ENCODE peak calls at places on chromosomes 4 and X, in nine cellular contexts. F, W, G, D, I, K, B, M and E are unnamed samples. For H3K36me3, the result is how much of the 10 kb centered on the place peaks cover.

GRCh38 chr4:8028884-8029568 is 89.4 kb upstream of the AFAP1 start:
- DNase-seq in F (no peak), W (no peak), G (no peak), D (no peak), I (no peak), K (no peak), B (no peak), M (no peak), E (no peak)

GRCh38 chr4:127421418-127421817 is 211.3 kb upstream of the INTU start:
- DNase-seq in F (no peak), W (no peak), G (no peak), D (no peak), I (no peak), K (no peak), B (no peak), M (no peak), E (no peak)

GRCh38 chr4:141705747-141706377 is 69.5 kb downstream of the IL15 start:
- DNase-seq in F (no peak), W (no peak), G (no peak), D (no peak), I (no peak), K (no peak), B (no peak), M (no peak), E (no peak)

GRCh38 chr4:57055873-57056272 is 54.3 kb downstream of the IGFBP7 start:
- DNase-seq in F (no peak), W (no peak), G (peak), D (no peak), I (no peak), K (no peak), B (no peak), M (no peak), E (no peak)

GRCh38 chrX:40733691-40734090 is 1.7 kb downstream of the MED14 start:
- DNase-seq in F (no peak), W (no peak), G (no peak), D (no peak), I (peak), K (no peak), B (no peak), M (no peak), E (no peak)

GRCh38 chr4:165394275-165394674 is 15.5 kb downstream of the CPE start:
- DNase-seq in F (no peak), W (no peak), G (no peak), D (no peak), I (peak), K (no peak), B (no peak), M (no peak), E (no peak)

GRCh38 chrX:10566726-10567097 is 53.7 kb downstream of the MID1 start:
- DNase-seq in F (no peak), W (no peak), G (no peak), D (no peak), I (no peak), K (no peak), B (no peak), M (no peak), E (no peak)

GRCh38 chr4:176549161-176549865 is 229.5 kb downstream of the SPCS3 start:
- DNase-seq in F (no peak), W (no peak), G (no peak), D (no peak), I (peak), K (no peak), B (no peak), M (no peak), E (no peak)

GRCh38 chrX:41293269-41293668 is 40.7 kb upstream of the DDX3X start:
- DNase-seq in F (no peak), W (no peak), G (no peak), D (no peak), I (no peak), K (no peak), B (no peak), M (no peak), E (no peak)

GRCh38 chrX:103211012-103211715 is 3.7 kb upstream of the BEX4 start:
- DNase-seq in F (no peak), W (no peak), G (no peak), D (no peak), I (peak), K (no peak), B (peak), M (no peak), E (no peak)

GRCh38 chr4:77385124-77385969 is 220.3 kb upstream of the CXCL13 start:
- DNase-seq in F (peak), W (peak), G (peak), D (no peak), I (peak), K (peak), B (peak), M (peak), E (no peak)

GRCh38 chrX:11579856-11580595 is 85.7 kb downstream of the ARHGAP6 start:
- DNase-seq in F (no peak), W (no peak), G (no peak), D (no peak), I (no peak), K (no peak), B (no peak), M (no peak), E (no peak)

GRCh38 chr4:185839770-185840169 is 27.8 kb upstream of the SORBS2 start:
- DNase-seq in F (no peak), W (no peak), G (no peak), D (no peak), I (no peak), K (no peak), B (no peak), M (no peak), E (no peak)

GRCh38 chr4:140260227-140260626 is 106.2 kb upstream of the MAML3 start:
- DNase-seq in F (no peak), W (no peak), G (no peak), D (no peak), I (peak), K (no peak), B (no peak), M (no peak), E (no peak)

GRCh38 chr4:182062936-182063335 is 180.3 kb upstream of the TENM3 start:
- DNase-seq in F (no peak), W (no peak), G (no peak), D (no peak), I (peak), K (no peak), B (no peak), M (no peak), E (no peak)

GRCh38 chrX:150587585-150588503 is 19.4 kb downstream of the MTM1 start:
- DNase-seq in F (peak), W (no peak), G (no peak), D (no peak), I (peak), K (no peak), B (peak), M (no peak), E (no peak)

DNA sequence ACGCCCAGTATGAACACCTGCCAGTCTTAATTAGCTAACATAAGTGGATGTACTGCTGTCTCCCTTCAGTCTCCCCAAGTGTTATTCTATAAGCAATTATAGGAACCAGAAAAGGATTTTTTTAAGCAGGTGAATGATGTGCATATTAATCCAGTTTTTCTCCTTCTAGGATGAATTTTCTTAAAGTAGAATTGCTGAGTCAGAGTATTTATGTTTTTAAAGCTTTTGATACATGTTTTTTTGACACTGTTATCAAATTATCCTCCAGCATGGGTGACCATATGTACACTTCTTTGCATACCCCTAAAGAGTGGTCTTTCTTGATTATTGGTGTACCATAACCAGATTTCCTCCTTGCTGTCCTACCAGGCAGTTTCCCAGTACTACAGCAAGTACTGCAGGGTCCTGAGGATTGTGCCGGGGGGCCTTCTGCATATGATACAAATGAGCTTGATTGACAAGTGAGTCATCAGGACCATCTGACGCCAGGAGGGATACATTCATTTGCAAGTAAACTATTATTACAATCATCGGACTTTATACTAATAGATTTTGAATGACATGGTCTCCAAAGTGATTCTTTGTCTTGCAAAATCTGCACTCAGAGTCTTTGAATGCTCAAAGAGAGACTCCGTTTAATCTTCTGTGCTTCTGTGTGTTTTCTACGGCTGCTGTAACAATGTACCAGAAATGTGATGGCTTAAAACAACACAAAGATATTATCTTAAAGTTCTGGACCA is 10.7 kb upstream of the PCYT1B start:
- DNase-seq in F (no peak), W (no peak), G (no peak), D (no peak), I (no peak), K (no peak), B (no peak), M (no peak), E (no peak)
- H3K4me3 ChIP-seq in F (no peak), W (no peak), G (no peak), D (no peak), I (no peak), K (no peak), B (no peak), M (no peak), E (no peak)

GRCh38 chr4:1896658-1896991 is 25.4 kb downstream of the NSD2 start:
- DNase-seq in F (no peak), W (no peak), G (no peak), D (peak), I (no peak), K (no peak), B (no peak), M (peak), E (no peak)
- H3K36me3 ChIP-seq in F (half or more), W (under half), G (under half), D (under half), I (under half), K (under half), B (under half), M (under half), E (under half)

GRCh38 chr4:142883433-142883832 is 37.3 kb upstream of the INPP4B start:
- DNase-seq in F (no peak), W (no peak), G (no peak), D (no peak), I (peak), K (no peak), B (no peak), M (no peak), E (no peak)
- TF ChIP-seq CTCF in F (no peak), W (peak), G (peak), D (no peak), I (peak), K (no peak), B (peak), M (no peak), E (peak)

GRCh38 chr4:13537011-13537831 is 7.1 kb downstream of the NKX3-2 start:
- DNase-seq in F (peak), W (no peak), G (no peak), D (no peak), I (no peak), K (no peak), B (no peak), M (no peak), E (no peak)
- H3K4me3 ChIP-seq in F (no peak), W (no peak), G (no peak), D (no peak), I (no peak), K (no peak), B (no peak), M (no peak), E (no peak)

GRCh38 chr4:88060431-88060830 is 53.0 kb downstream of the PKD2 start:
- DNase-seq in F (no peak), W (no peak), G (no peak), D (no peak), I (peak), K (no peak), B (no peak), M (no peak), E (no peak)

GRCh38 chr4:88063634-88064296 is 56.3 kb downstream of the PKD2 start:
- DNase-seq in F (no peak), W (no peak), G (no peak), D (no peak), I (no peak), K (no peak), B (no peak), M (no peak), E (no peak)

GRCh38 chr4:88064410-88064809 is 57.0 kb downstream of the PKD2 start:
- DNase-seq in F (no peak), W (no peak), G (no peak), D (no peak), I (no peak), K (no peak), B (no peak), M (no peak), E (no peak)

GRCh38 chr4:88062843-88063242 is 55.4 kb downstream of the PKD2 start:
- DNase-seq in F (no peak), W (no peak), G (no peak), D (no peak), I (no peak), K (no peak), B (no peak), M (no peak), E (no peak)

GRCh38 chr4:88062311-88062710 is 54.9 kb downstream of the PKD2 start:
- DNase-seq in F (no peak), W (no peak), G (no peak), D (no peak), I (no peak), K (no peak), B (no peak), M (no peak), E (no peak)
- H3K36me3 ChIP-seq in F (under half), W (under half), G (half or more), D (under half), I (under half), K (half or more), B (half or more), M (under half), E (half or more)

DNA sequence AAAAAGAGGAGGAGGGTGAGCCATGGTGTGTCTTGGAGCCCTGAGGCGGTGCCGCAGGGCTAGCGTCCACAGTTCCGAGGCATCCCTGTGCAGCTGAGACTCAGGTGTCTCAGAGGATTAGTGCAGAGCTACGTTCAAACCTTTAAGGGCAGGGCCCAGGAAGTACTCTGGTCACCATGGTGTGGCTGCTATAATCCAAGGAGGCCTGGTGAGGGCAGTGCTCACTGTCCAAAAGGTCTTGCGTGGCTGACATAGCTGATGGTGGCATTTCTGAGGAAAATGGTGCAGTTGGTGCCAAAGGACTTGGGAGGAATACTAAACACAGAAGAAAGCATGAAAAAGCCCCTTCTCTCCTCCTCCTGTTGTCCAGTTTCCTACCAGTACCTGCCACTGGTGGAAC is 146.9 kb downstream of the DCHS2 start:
- DNase-seq in F (no peak), W (no peak), G (no peak), D (no peak), I (no peak), K (no peak), B (no peak), M (no peak), E (no peak)
- TF ChIP-seq CTCF in F (peak), W (no peak), G (no peak), D (no peak), I (no peak), K (no peak), B (no peak), M (no peak), E (no peak)

GRCh38 chr4:101793397-101793796 is 2.9 kb downstream of the BANK1 start:
- DNase-seq in F (no peak), W (no peak), G (no peak), D (no peak), I (no peak), K (no peak), B (no peak), M (no peak), E (no peak)
- H3K4me3 ChIP-seq in F (no peak), W (no peak), G (no peak), D (no peak), I (no peak), K (no peak), B (no peak), M (no peak), E (no peak)

DNA sequence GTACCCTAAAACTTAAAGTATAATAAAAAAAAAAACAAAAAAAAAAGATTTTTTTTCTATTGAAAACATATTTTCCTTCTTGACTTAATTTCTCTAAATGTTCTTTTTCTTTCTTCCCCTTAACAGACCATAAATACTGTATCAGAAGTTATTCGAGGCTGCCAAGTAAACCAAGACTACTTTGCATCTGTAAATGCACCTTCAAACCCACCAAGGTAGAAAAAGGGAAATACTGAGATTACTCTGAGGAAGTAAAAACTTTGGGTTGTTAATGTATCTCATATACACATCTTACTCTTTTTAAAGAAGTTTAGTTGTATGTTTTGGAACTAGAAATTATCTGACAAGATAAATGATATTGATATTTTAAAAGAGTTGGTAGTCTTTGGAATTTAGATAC is 65.6 kb downstream of the USO1 start:
- DNase-seq in F (no peak), W (no peak), G (no peak), D (no peak), I (no peak), K (no peak), B (no peak), M (no peak), E (no peak)
- H3K36me3 ChIP-seq in F (under half), W (under half), G (half or more), D (half or more), I (under half), K (half or more), B (half or more), M (under half), E (half or more)

DNA sequence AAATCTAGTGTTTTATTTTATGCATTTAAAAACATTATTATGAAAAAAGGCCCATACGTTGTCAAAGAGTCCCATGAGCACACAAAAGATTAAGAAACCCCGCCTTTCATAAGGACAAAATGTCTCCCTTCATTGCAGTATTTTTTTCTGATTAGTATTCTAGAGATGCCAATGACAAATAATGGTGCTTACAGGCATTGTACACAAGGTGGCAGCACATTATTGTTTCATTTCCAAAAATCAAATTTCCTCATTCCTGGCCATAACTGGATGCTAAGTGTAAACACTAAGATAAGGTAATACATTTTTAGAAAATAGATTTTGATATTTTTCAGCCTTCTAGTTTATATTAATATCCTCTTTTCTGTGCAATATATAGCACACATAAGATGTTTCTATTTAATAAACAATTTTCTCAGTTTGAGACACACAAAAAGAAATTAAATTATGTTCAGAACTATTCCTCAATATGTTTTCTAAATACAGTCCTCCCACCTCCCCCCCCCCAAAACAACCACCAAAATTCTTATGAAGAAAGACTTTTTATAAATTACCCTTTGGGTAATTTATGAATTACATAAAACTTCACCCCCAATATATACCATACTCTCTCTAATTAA is 47.7 kb downstream of the TIGD2 start:
- DNase-seq in F (peak), W (no peak), G (no peak), D (no peak), I (peak), K (no peak), B (peak), M (no peak), E (no peak)
- TF ChIP-seq CTCF in F (peak), W (peak), G (peak), D (peak), I (peak), K (peak), B (peak), M (peak), E (peak)

GRCh38 chrX:37746951-37747350 is 32.9 kb upstream of the CYBB start:
- DNase-seq in F (no peak), W (no peak), G (no peak), D (no peak), I (no peak), K (no peak), B (no peak), M (no peak), E (no peak)
- H3K4me3 ChIP-seq in F (no peak), W (no peak), G (no peak), D (no peak), I (no peak), K (no peak), B (no peak), M (no peak), E (no peak)